ENCODE peak calls at places on chromosomes 7 and 10, in six cellular contexts. M is hepatocyte, J is left ventricle myocardium inferior, E is IMR-90, L is psoas muscle, Y is brain microvascular endothelial cell. I is an unnamed sample. For H3K27me3, the result is how much of the 10 kb centered on the place peaks cover.

GRCh38 chr7:33108931-33109757 is at the start of gene RP9:
- DNase-seq in M (peak), J (peak), E (peak), L (peak), Y (peak), I (peak)

GRCh38 chr10:124676416-124677062 is 67.6 kb downstream of the FAM53B start:
- DNase-seq in M (no peak), J (peak), E (no peak), L (peak), Y (no peak), I (no peak)

GRCh38 chr7:120486164-120486563 is 213.2 kb downstream of the KCND2 start:
- DNase-seq in M (no peak), J (no peak), E (no peak), L (no peak), Y (no peak), I (no peak)

GRCh38 chr10:126596472-126597016 is 73.9 kb downstream of the C10orf90 start:
- DNase-seq in M (no peak), J (no peak), E (no peak), L (no peak), Y (no peak), I (no peak)

GRCh38 chr7:27462575-27463270 is 200.0 kb downstream of the HIBADH start:
- DNase-seq in M (no peak), J (no peak), E (peak), L (no peak), Y (peak), I (no peak)

GRCh38 chr10:104076743-104077160 is 8.9 kb downstream of the COL17A1 start:
- DNase-seq in M (peak), J (peak), E (peak), L (no peak), Y (peak), I (no peak)

GRCh38 chr10:123454987-123455386 is 211.2 kb upstream of the GPR26 start:
- DNase-seq in M (no peak), J (no peak), E (no peak), L (no peak), Y (no peak), I (no peak)

GRCh38 chr10:70930251-70931000 is 42.1 kb upstream of the PCBD1 start:
- DNase-seq in M (no peak), J (no peak), E (no peak), L (no peak), Y (no peak), I (no peak)

GRCh38 chr10:75764974-75765551 is 333.6 kb downstream of the LRMDA start:
- DNase-seq in M (no peak), J (no peak), E (no peak), L (no peak), Y (no peak), I (no peak)

GRCh38 chr7:30740417-30741181 is 11.3 kb upstream of the INMT start:
- DNase-seq in M (peak), J (peak), E (peak), L (peak), Y (peak), I (peak)

GRCh38 chr7:116443101-116443523 is 56.4 kb upstream of the CAV2 start:
- DNase-seq in M (peak), J (no peak), E (peak), L (no peak), Y (peak), I (no peak)

GRCh38 chr10:95572451-95572850 is 11.3 kb upstream of the SORBS1 start:
- DNase-seq in M (no peak), J (no peak), E (no peak), L (no peak), Y (no peak), I (no peak)
- TF ChIP-seq CTCF in M (no peak), J (no peak), E (no peak), L (no peak), Y (no peak), I (no peak)

DNA sequence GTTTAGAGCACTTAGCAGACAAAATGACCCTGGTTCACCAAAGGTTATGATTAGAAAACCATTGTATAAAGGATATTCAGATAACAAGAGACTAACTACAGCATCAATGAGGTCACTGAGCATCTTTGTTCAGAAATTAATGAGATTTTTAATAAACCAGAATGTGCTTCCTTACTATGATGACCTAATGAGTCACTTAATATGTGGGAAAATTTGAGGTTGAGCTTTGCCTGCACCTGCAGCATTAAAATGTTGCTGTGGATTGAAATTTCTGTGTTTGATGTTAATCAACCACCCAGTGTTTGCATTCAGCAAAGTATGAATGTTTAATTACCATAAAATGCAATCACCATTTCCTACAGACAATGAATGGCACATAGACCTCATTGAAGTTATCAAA is 45.8 kb downstream of the EXOC6 start:
- DNase-seq in M (no peak), J (no peak), E (no peak), L (no peak), Y (no peak), I (no peak)
- H3K27ac ChIP-seq in M (no peak), J (no peak), E (no peak), L (no peak), Y (no peak), I (no peak)

DNA sequence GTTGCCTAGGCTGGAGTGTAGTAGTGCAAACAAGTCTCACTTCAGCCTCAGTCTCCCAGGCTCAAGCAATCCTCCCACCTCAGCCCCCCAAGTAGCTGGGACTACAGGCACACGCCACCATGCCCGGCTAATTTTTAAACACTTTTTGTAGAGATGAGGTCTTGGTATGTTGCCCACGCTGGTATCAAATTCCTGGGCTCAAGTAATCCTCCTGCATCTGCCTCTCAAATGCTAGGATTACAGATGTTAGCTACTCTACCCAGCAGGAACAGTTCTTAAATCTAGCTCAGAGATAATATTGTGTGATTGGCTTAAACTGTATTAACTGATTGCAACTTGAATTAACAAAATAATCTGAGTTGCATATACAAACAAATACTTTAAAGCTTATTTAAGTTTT is 82.9 kb downstream of the CDK14 start:
- DNase-seq in M (no peak), J (no peak), E (no peak), L (no peak), Y (no peak), I (no peak)
- H3K27me3 ChIP-seq in M (under half), J (under half), E (under half), L (under half), Y (under half), I (under half)

DNA sequence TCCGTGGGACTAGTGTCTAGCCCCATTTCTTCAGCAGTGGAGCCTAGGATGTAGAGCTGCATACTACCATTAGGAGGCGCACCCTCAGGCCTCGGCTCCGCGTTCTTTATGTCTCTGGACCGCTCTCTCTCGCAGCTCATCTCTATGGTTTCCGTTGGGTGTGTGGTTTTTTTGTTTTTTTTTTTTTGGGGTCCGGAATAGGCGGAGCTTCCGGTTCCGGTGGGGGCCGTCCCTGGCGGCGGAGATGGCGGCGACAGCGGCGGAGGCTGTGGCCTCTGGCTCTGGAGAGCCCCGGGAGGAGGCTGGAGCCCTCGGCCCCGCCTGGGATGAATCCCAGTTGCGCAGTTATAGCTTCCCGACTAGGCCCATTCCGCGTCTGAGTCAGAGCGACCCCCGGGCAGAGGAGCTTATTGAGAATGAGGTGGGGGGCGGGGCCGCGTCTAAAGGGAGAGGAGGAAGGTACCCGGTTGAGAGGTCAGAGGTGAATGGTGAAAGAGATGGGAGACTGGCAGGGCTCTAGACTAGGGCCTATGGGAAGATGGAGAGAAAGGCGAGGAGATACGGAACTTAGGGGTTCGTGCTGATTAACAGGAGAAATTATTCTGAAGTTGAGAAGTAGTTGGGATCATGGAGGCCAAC is at the start of gene HIF1AN:
- DNase-seq in M (peak), J (peak), E (peak), L (peak), Y (peak), I (peak)
- TF ChIP-seq CTCF in M (peak), J (peak), E (peak), L (peak), Y (peak), I (peak)

I was measured in CD4-positive, alpha-beta T cell.